ENCODE peak calls at places on chromosomes 11 and 22, in seven cellular contexts. One of them, this sample, is unnamed.

GRCh38 chr11:118715837-118716260 is 36.4 kb upstream of the TREH start:
- DNase-seq in adrenal gland: no peak
- DNase-seq in lower leg skin: no peak
- DNase-seq in suprapubic skin: no peak
- DNase-seq in K562: peak; percentile 76
- DNase-seq in uterus: no peak
- DNase-seq in breast epithelium: no peak
- DNase-seq in this sample: no peak

GRCh38 chr22:44664149-44664548 is 37.9 kb upstream of the PRR5 start:
- DNase-seq in adrenal gland: peak; percentile 80
- DNase-seq in lower leg skin: peak; percentile 74
- DNase-seq in suprapubic skin: peak; percentile 74
- DNase-seq in K562: no peak
- DNase-seq in uterus: no peak
- DNase-seq in breast epithelium: no peak
- DNase-seq in this sample: peak; percentile 67

GRCh38 chr22:36348760-36349159 is 39.0 kb downstream of the MYH9 start:
- DNase-seq in adrenal gland: no peak
- DNase-seq in lower leg skin: no peak
- DNase-seq in suprapubic skin: no peak
- DNase-seq in K562: no peak
- DNase-seq in uterus: no peak
- DNase-seq in breast epithelium: no peak
- DNase-seq in this sample: no peak

GRCh38 chr11:92709329-92709728 is 260.1 kb upstream of the MTNR1B start:
- DNase-seq in adrenal gland: no peak
- DNase-seq in lower leg skin: no peak
- DNase-seq in suprapubic skin: no peak
- DNase-seq in K562: no peak
- DNase-seq in uterus: no peak
- DNase-seq in breast epithelium: no peak
- DNase-seq in this sample: no peak

GRCh38 chr22:45201678-45202332 is 38.1 kb downstream of the NUP50 start:
- DNase-seq in adrenal gland: no peak
- DNase-seq in lower leg skin: no peak
- DNase-seq in suprapubic skin: no peak
- DNase-seq in K562: no peak
- DNase-seq in uterus: no peak
- DNase-seq in breast epithelium: no peak
- DNase-seq in this sample: no peak

GRCh38 chr11:133239530-133239929 is 292.8 kb downstream of the OPCML start:
- DNase-seq in adrenal gland: no peak
- DNase-seq in lower leg skin: no peak
- DNase-seq in suprapubic skin: no peak
- DNase-seq in K562: no peak
- DNase-seq in uterus: no peak
- DNase-seq in breast epithelium: no peak
- DNase-seq in this sample: no peak

GRCh38 chr11:6682591-6682935 is 577 bp downstream of the MRPL17 start:
- DNase-seq in adrenal gland: no peak
- DNase-seq in lower leg skin: no peak
- DNase-seq in suprapubic skin: no peak
- DNase-seq in K562: no peak
- DNase-seq in uterus: no peak
- DNase-seq in breast epithelium: no peak
- DNase-seq in this sample: no peak

GRCh38 chr22:43363580-43364435 is 20.6 kb upstream of the SCUBE1 start:
- DNase-seq in adrenal gland: no peak
- DNase-seq in lower leg skin: no peak
- DNase-seq in suprapubic skin: no peak
- DNase-seq in K562: no peak
- DNase-seq in uterus: no peak
- DNase-seq in breast epithelium: no peak
- DNase-seq in this sample: no peak

GRCh38 chr11:63709336-63709735 is 28.0 kb downstream of the RTN3 start:
- DNase-seq in adrenal gland: no peak
- DNase-seq in lower leg skin: no peak
- DNase-seq in suprapubic skin: no peak
- DNase-seq in K562: no peak
- DNase-seq in uterus: no peak
- DNase-seq in breast epithelium: no peak
- DNase-seq in this sample: no peak

GRCh38 chr11:126746443-126746842 is 254.1 kb downstream of the KIRREL3 start:
- DNase-seq in adrenal gland: no peak
- DNase-seq in lower leg skin: no peak
- DNase-seq in suprapubic skin: no peak
- DNase-seq in K562: no peak
- DNase-seq in uterus: no peak
- DNase-seq in breast epithelium: no peak
- DNase-seq in this sample: no peak

GRCh38 chr11:31646206-31646605 is 136.6 kb downstream of the ELP4 start:
- DNase-seq in adrenal gland: no peak
- DNase-seq in lower leg skin: no peak
- DNase-seq in suprapubic skin: no peak
- DNase-seq in K562: no peak
- DNase-seq in uterus: no peak
- DNase-seq in breast epithelium: no peak
- DNase-seq in this sample: no peak

GRCh38 chr22:44702479-44703219 is 645 bp downstream of the PRR5 start:
- DNase-seq in adrenal gland: no peak
- DNase-seq in lower leg skin: no peak
- DNase-seq in suprapubic skin: no peak
- DNase-seq in K562: no peak
- DNase-seq in uterus: peak; percentile 25
- DNase-seq in breast epithelium: no peak
- DNase-seq in this sample: no peak

GRCh38 chr11:112200252-112200651 is 24.9 kb downstream of the BCO2 start:
- DNase-seq in adrenal gland: no peak
- DNase-seq in lower leg skin: no peak
- DNase-seq in suprapubic skin: no peak
- DNase-seq in K562: no peak
- DNase-seq in uterus: no peak
- DNase-seq in breast epithelium: no peak
- DNase-seq in this sample: no peak

GRCh38 chr22:31841029-31841827 is 87.4 kb downstream of the DEPDC5 start:
- DNase-seq in adrenal gland: no peak
- DNase-seq in lower leg skin: no peak
- DNase-seq in suprapubic skin: no peak
- DNase-seq in K562: no peak
- DNase-seq in uterus: no peak
- DNase-seq in breast epithelium: no peak
- DNase-seq in this sample: no peak

GRCh38 chr11:69167916-69168691 is 12.4 kb downstream of the SMIM38 start:
- DNase-seq in adrenal gland: no peak
- DNase-seq in lower leg skin: no peak
- DNase-seq in suprapubic skin: no peak
- DNase-seq in K562: no peak
- DNase-seq in uterus: no peak
- DNase-seq in breast epithelium: no peak
- DNase-seq in this sample: no peak

DNA sequence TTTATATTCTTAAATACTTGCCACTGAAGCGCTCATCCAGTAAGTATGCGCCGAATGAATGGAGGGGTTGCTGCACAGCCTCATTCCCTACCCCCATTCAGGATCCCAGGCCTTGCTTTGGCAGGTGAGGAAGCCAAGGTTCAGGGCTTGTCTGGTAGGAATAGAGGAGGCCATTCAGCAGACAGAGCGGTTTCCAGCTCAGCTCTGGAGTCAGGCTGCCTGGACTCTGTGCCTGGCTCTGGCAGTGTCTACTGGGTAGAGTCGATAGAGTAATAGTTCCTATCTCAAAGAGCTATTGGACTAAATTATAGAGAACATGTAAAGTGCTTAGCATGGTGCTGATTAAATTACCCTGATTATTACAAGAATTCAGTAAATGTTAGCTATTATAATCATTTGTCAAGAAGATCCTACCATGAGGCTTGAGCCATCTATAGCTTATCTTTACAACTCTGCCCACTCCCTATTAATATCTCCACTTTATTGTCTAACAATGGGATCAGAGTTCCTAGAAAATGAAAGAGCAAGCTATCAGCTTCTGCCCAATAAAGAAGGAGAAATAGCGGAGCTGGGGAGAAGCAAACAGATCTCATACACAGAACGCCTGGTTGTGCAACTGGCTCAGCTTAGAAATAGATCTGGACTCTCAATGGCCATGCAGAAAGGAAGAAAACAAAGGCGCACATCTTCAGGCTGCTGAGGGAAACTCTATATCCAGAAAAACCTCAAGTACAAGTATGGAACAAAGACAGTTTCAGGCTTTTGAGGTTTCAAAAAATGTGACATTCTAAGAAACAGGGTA is 6.6 kb upstream of the SNX32 start:
- DNase-seq in adrenal gland: no peak
- DNase-seq in lower leg skin: no peak
- DNase-seq in suprapubic skin: peak; percentile 26
- DNase-seq in K562: no peak
- DNase-seq in uterus: no peak
- DNase-seq in breast epithelium: no peak
- DNase-seq in this sample: no peak
- TF ChIP-seq POLR2A in adrenal gland: no peak
- TF ChIP-seq POLR2A in lower leg skin: no peak
- TF ChIP-seq POLR2A in suprapubic skin: no peak
- TF ChIP-seq POLR2A in K562: no peak
- TF ChIP-seq POLR2A in uterus: no peak
- TF ChIP-seq POLR2A in breast epithelium: no peak
- TF ChIP-seq POLR2A in this sample: no peak

GRCh38 chr22:46390652-46391301 is 55.3 kb downstream of the TRMU start:
- DNase-seq in adrenal gland: peak; percentile 73
- DNase-seq in lower leg skin: no peak
- DNase-seq in suprapubic skin: no peak
- DNase-seq in K562: peak; percentile 56
- DNase-seq in uterus: peak; percentile 29
- DNase-seq in breast epithelium: peak; percentile 81
- DNase-seq in this sample: peak; percentile 45
- TF ChIP-seq CTCF in adrenal gland: no peak
- TF ChIP-seq CTCF in lower leg skin: no peak
- TF ChIP-seq CTCF in suprapubic skin: no peak
- TF ChIP-seq CTCF in K562: peak; percentile 40
- TF ChIP-seq CTCF in uterus: peak; percentile 28
- TF ChIP-seq CTCF in breast epithelium: peak; percentile 11
- TF ChIP-seq CTCF in this sample: peak; percentile 50

DNA sequence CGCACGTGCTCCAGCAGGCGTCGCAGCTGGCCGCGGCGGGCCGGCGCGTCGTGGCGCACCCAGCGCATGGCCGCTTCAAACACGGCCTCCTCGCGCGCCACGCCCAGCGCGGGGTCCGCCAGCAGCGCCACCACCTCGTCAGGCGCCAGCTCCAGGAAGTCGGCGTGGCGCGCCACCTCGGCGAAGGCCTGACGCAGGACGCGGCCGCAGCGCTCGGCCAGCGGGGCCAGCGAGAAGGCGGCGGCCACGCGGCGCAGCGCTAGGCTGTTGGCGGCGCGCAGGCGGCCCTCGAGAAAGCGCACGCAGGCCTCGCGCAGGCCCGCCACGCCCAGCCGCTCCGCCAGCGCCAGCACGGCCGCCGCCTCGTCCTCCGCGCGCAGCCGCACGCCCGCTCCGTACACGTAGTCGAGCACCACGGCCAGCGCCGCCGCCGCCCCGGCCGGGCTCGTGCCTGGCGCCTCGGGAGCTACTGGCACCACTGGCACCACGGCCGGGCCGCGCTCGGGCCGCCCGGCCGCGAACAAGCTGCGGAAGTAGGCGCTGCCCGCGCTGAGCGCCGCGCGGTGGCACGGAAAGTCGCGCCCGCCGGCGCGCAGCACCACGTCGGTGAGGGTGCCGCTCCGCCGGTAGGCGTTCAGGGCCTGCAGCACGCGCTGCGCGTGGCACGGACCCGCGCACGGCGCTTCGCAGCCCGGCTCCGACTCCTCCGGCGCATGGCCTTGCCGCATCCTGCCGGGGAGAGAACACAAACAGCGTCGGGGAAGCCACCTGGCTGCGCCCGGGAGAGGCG is 2.9 kb downstream of the KLHL35 start:
- DNase-seq in adrenal gland: peak; percentile 60
- DNase-seq in lower leg skin: no peak
- DNase-seq in suprapubic skin: no peak
- DNase-seq in K562: no peak
- DNase-seq in uterus: peak; percentile 43
- DNase-seq in breast epithelium: no peak
- DNase-seq in this sample: peak; percentile 71
- TF ChIP-seq POLR2A in adrenal gland: no peak
- TF ChIP-seq POLR2A in lower leg skin: no peak
- TF ChIP-seq POLR2A in suprapubic skin: no peak
- TF ChIP-seq POLR2A in K562: no peak
- TF ChIP-seq POLR2A in uterus: no peak
- TF ChIP-seq POLR2A in breast epithelium: no peak
- TF ChIP-seq POLR2A in this sample: no peak

GRCh38 chr22:37569009-37569920 is 9.0 kb downstream of the CDC42EP1 start:
- DNase-seq in adrenal gland: peak; percentile 45
- DNase-seq in lower leg skin: no peak
- DNase-seq in suprapubic skin: no peak
- DNase-seq in K562: no peak
- DNase-seq in uterus: no peak
- DNase-seq in breast epithelium: no peak
- DNase-seq in this sample: peak; percentile 86

GRCh38 chr22:37570661-37570976 is 9.3 kb downstream of the LGALS2 start:
- DNase-seq in adrenal gland: no peak
- DNase-seq in lower leg skin: no peak
- DNase-seq in suprapubic skin: no peak
- DNase-seq in K562: no peak
- DNase-seq in uterus: no peak
- DNase-seq in breast epithelium: no peak
- DNase-seq in this sample: no peak

GRCh38 chr22:37571992-37572373 is 7.9 kb downstream of the LGALS2 start:
- DNase-seq in adrenal gland: no peak
- DNase-seq in lower leg skin: no peak
- DNase-seq in suprapubic skin: no peak
- DNase-seq in K562: no peak
- DNase-seq in uterus: no peak
- DNase-seq in breast epithelium: no peak
- DNase-seq in this sample: no peak

GRCh38 chr22:37569921-37570660 is 9.8 kb downstream of the LGALS2 start:
- DNase-seq in adrenal gland: peak; percentile 76
- DNase-seq in lower leg skin: no peak
- DNase-seq in suprapubic skin: no peak
- DNase-seq in K562: no peak
- DNase-seq in uterus: no peak
- DNase-seq in breast epithelium: no peak
- DNase-seq in this sample: peak; percentile 68

DNA sequence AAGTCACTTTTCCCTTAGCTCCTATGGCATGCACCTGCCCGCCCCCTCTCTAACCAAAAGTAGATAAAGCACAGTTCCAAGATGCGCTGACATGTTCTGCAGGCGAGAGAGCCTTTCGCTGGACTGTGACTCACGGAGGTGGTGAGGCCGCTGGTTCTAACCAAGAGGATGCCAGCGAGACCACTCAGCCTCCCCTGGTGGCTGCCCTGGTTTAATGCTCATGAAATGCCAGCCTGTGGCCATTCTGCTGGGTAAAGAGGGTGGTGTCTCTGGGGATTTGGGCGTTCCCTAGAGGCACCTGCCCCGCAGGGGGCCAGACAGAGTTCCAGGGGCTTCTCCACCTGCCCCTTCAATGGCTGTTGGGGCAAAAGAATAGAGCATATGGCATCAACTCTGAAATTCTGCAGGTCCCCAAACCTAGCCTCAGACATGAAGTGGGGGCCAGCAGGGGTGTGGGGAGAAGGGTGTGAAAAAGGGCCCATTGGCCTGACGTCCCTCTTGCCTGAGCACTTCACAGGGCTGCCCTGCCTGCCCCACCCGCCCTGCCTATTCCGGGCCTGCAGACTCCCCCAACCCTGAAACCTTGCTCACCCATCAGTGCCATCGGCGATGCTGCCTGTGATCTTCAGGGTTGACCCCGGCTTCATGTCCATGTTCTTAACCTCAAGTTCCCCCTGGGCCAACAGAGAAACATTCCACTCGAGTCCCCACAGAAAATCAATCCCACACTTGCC is 8.5 kb downstream of the LGALS2 start:
- DNase-seq in adrenal gland: peak; percentile 68
- DNase-seq in lower leg skin: no peak
- DNase-seq in suprapubic skin: no peak
- DNase-seq in K562: no peak
- DNase-seq in uterus: no peak
- DNase-seq in breast epithelium: no peak
- DNase-seq in this sample: no peak
- TF ChIP-seq CTCF in adrenal gland: no peak
- TF ChIP-seq CTCF in lower leg skin: no peak
- TF ChIP-seq CTCF in suprapubic skin: no peak
- TF ChIP-seq CTCF in K562: no peak
- TF ChIP-seq CTCF in uterus: no peak
- TF ChIP-seq CTCF in breast epithelium: no peak
- TF ChIP-seq CTCF in this sample: no peak